ENCODE peak calls at places on chromosome 6, in four cellular contexts. One of them, this sample, is unnamed.

GRCh38 chr6:150451767-150452641 is 83.2 kb downstream of the IYD start:
- DNase-seq in Panc1: no peak
- DNase-seq in foreskin fibroblast: no peak
- DNase-seq in tibial nerve: no peak
- DNase-seq in this sample: no peak

GRCh38 chr6:166757226-166758135 is 130.4 kb upstream of the RPS6KA2 start:
- DNase-seq in Panc1: no peak
- DNase-seq in foreskin fibroblast: peak; percentile 41
- DNase-seq in tibial nerve: no peak
- DNase-seq in this sample: no peak

GRCh38 chr6:11729083-11729482 is 49.5 kb downstream of the ADTRP start:
- DNase-seq in Panc1: no peak
- DNase-seq in foreskin fibroblast: no peak
- DNase-seq in tibial nerve: no peak
- DNase-seq in this sample: no peak

GRCh38 chr6:18091382-18091781 is 31.1 kb downstream of the NHLRC1 start:
- DNase-seq in Panc1: no peak
- DNase-seq in foreskin fibroblast: no peak
- DNase-seq in tibial nerve: no peak
- DNase-seq in this sample: no peak

GRCh38 chr6:162200945-162201692 is 526.4 kb downstream of the PRKN start:
- DNase-seq in Panc1: no peak
- DNase-seq in foreskin fibroblast: no peak
- DNase-seq in tibial nerve: peak; percentile 35
- DNase-seq in this sample: no peak

GRCh38 chr6:68197356-68197755 is 437.7 kb upstream of the ADGRB3 start:
- DNase-seq in Panc1: no peak
- DNase-seq in foreskin fibroblast: peak; percentile 3
- DNase-seq in tibial nerve: no peak
- DNase-seq in this sample: no peak

GRCh38 chr6:140372064-140372463 is 997.6 kb upstream of the CITED2 start:
- DNase-seq in Panc1: no peak
- DNase-seq in foreskin fibroblast: no peak
- DNase-seq in tibial nerve: no peak
- DNase-seq in this sample: no peak

GRCh38 chr6:150664091-150664490 is 64.4 kb downstream of the PLEKHG1 start:
- DNase-seq in Panc1: no peak
- DNase-seq in foreskin fibroblast: no peak
- DNase-seq in tibial nerve: no peak
- DNase-seq in this sample: no peak

GRCh38 chr6:118697554-118697953 is 46.2 kb upstream of the CEP85L start:
- DNase-seq in Panc1: no peak
- DNase-seq in foreskin fibroblast: peak; percentile 41
- DNase-seq in tibial nerve: no peak
- DNase-seq in this sample: no peak

GRCh38 chr6:139801571-139802321 is 427.3 kb upstream of the CITED2 start:
- DNase-seq in Panc1: no peak
- DNase-seq in foreskin fibroblast: peak; percentile 24
- DNase-seq in tibial nerve: no peak
- DNase-seq in this sample: no peak

GRCh38 chr6:33787336-33787953 is 1.5 kb downstream of the LEMD2 start:
- DNase-seq in Panc1: no peak
- DNase-seq in foreskin fibroblast: peak; percentile 45
- DNase-seq in tibial nerve: no peak
- DNase-seq in this sample: no peak

GRCh38 chr6:154969796-154970195 is 25.3 kb upstream of the TIAM2 start:
- DNase-seq in Panc1: no peak
- DNase-seq in foreskin fibroblast: peak; percentile 7
- DNase-seq in tibial nerve: no peak
- DNase-seq in this sample: peak; percentile 17

GRCh38 chr6:154980273-154981070 is 14.6 kb upstream of the TIAM2 start:
- DNase-seq in Panc1: no peak
- DNase-seq in foreskin fibroblast: no peak
- DNase-seq in tibial nerve: no peak
- DNase-seq in this sample: no peak

GRCh38 chr6:154974485-154975149 is 20.5 kb upstream of the TIAM2 start:
- DNase-seq in Panc1: no peak
- DNase-seq in foreskin fibroblast: no peak
- DNase-seq in tibial nerve: no peak
- DNase-seq in this sample: no peak
- TF ChIP-seq CTCF in Panc1: no peak
- TF ChIP-seq CTCF in foreskin fibroblast: no peak
- TF ChIP-seq CTCF in tibial nerve: no peak
- TF ChIP-seq CTCF in this sample: no peak

DNA sequence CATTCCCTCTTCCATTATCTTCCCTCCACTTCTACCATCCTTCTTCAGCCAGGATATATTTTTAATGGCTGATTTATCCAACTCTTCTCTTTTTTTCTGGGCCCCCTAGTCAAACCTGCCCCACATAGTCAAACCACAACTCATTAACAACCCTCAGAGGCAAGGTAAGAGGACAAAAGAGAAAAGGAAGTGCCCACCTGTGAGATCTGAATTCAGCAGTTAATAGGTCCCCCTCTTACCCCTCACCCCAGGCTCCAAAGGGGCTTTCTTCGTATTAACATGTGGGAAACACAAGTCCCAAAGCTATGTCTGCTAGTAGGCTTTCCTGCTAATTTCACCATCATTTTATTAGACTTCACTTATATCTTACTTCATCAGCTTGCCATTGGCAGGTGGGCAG is 44.1 kb upstream of the TSPYL1 start:
- DNase-seq in Panc1: no peak
- DNase-seq in foreskin fibroblast: no peak
- DNase-seq in tibial nerve: no peak
- DNase-seq in this sample: no peak
- H3K4me3 ChIP-seq in Panc1: no peak overlapping the region
- H3K4me3 ChIP-seq in foreskin fibroblast: no peak overlapping the region
- H3K4me3 ChIP-seq in tibial nerve: no peak overlapping the region
- H3K4me3 ChIP-seq in this sample: no peak overlapping the region

DNA sequence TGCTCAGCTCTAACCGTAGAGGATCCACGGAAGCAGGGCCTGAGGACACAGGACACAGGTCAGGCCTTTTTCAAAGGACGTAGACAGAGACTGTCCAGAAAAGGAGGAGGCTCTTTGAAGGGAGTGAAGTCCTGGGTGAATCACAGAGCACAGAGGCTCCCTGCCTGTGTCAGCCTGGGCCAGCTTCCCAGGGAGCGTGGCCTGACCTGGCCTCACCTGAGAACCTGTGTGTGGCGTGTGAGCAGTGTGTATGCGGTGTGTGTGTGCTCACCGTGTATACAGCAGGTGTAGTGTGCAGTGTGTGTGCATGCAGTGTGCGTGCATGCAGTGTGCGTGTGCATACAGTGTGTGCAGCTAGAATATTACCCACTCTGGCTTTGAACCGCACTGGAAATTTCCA is 56.0 kb upstream of the FNDC1 start:
- DNase-seq in Panc1: no peak
- DNase-seq in foreskin fibroblast: no peak
- DNase-seq in tibial nerve: no peak
- DNase-seq in this sample: no peak
- TF ChIP-seq CTCF in Panc1: no peak
- TF ChIP-seq CTCF in foreskin fibroblast: no peak
- TF ChIP-seq CTCF in tibial nerve: no peak
- TF ChIP-seq CTCF in this sample: no peak

DNA sequence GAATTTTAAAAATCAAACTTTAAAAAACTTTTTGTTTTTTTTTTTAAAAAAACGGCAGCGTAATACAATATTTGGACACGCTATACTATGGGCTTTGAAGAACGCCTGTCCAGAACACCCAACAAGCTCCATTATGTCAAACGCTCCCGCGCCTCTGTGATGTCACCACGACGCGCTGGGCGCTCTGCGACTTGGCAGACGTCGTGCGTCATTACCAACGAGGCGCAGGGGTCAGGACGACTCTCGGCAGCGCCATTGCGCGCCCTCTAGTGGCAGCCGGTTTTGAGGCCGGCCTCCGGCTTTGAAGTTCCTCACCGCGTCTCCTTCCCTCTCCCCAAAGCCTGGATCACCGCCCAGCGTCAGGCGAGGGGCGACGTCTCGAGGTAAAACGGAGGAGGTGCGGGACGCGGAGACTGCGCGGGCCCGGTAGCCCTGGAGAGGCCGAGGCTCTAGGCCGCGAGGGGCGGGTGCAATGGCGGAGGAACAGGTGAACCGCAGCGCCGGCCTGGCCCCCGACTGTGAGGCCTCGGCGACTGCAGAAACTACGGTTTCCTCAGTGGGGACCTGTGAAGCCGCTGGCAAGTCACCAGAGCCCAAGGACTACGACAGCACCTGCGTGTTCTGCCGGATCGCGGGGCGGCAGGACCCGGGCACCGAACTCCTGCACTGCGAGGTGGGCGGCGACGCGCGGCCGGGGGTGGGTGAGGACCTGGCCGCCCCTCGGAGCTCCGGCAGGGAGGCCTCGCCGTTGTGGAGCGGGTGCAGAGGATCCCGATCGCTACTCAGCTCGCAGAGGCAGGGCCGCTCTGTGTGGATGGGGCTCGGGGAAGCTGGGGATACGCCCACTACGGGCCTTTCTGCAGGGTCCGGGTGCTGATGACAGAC is at the start of gene HINT3:
- DNase-seq in Panc1: peak; percentile 92
- DNase-seq in foreskin fibroblast: peak; percentile 97
- DNase-seq in tibial nerve: peak; percentile 97
- DNase-seq in this sample: peak; percentile 79
- H3K4me3 ChIP-seq in Panc1: peak within 1 kb of the TSS; percentile 87
- H3K4me3 ChIP-seq in foreskin fibroblast: peak within 1 kb of the TSS; percentile 86
- H3K4me3 ChIP-seq in tibial nerve: peak within 1 kb of the TSS; percentile 90
- H3K4me3 ChIP-seq in this sample: peak within 1 kb of the TSS; percentile 91

GRCh38 chr6:109093732-109094131 is 914 bp downstream of the SESN1 start:
- DNase-seq in Panc1: no peak
- DNase-seq in foreskin fibroblast: no peak
- DNase-seq in tibial nerve: no peak
- DNase-seq in this sample: no peak

GRCh38 chr6:109096198-109096597 is 891 bp downstream of the CEP57L1 start:
- DNase-seq in Panc1: no peak
- DNase-seq in foreskin fibroblast: no peak
- DNase-seq in tibial nerve: no peak
- DNase-seq in this sample: no peak

GRCh38 chr6:109095821-109096084 is 446 bp downstream of the CEP57L1 start:
- DNase-seq in Panc1: no peak
- DNase-seq in foreskin fibroblast: no peak
- DNase-seq in tibial nerve: no peak
- DNase-seq in this sample: no peak

GRCh38 chr6:109094351-109095035 is at the start of gene SESN1:
- DNase-seq in Panc1: peak; percentile 46
- DNase-seq in foreskin fibroblast: peak; percentile 97
- DNase-seq in tibial nerve: peak; percentile 90
- DNase-seq in this sample: no peak

GRCh38 chr6:109095036-109095820 is at the start of gene CEP57L1:
- DNase-seq in Panc1: peak; percentile 98
- DNase-seq in foreskin fibroblast: peak; percentile 94
- DNase-seq in tibial nerve: peak; percentile 95
- DNase-seq in this sample: peak; percentile 85
- TF ChIP-seq CTCF in Panc1: no peak
- TF ChIP-seq CTCF in foreskin fibroblast: no peak
- TF ChIP-seq CTCF in tibial nerve: peak; percentile 7
- TF ChIP-seq CTCF in this sample: no peak

DNA sequence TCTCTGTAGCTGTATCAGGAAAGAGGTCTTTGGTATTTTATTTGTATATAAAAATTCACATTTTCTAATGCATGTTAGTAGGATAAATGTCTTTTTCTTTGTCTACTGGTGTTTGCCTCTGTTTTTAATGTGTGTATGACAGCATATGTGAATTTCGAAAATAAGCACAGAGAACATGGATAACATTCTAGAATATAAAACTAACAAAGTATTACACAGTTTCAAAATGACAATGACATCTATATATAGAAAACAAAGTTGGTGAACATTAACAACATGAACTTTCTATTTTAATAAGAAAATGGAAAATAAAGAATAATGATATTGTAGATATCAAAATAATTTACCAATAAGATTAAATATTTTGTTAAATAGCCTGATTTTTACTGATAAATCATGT is 608.0 kb downstream of the COL12A1 start:
- DNase-seq in Panc1: no peak
- DNase-seq in foreskin fibroblast: no peak
- DNase-seq in tibial nerve: no peak
- DNase-seq in this sample: no peak
- H3K4me3 ChIP-seq in Panc1: no peak overlapping the region
- H3K4me3 ChIP-seq in foreskin fibroblast: no peak overlapping the region
- H3K4me3 ChIP-seq in tibial nerve: no peak overlapping the region
- H3K4me3 ChIP-seq in this sample: no peak overlapping the region

DNA sequence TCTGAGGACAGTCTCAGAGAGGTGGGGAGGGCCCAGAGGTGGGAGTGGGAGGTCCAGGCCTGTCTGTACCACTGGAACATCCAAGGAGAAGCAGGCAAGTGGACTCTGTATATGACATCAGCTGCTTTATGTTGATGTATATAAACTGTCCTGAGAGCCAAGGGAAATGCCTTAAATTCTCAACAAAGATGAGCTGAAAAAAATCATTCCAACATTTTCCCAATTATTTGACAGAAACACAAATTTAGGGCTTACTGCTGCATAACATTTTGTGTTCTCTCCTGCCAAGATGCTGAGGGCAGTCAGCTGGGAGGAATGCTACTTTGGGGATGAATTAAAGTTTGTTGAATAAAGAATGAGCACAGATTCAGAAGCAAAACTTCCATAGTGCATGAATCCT is 52.8 kb downstream of the FOXC1 start:
- DNase-seq in Panc1: no peak
- DNase-seq in foreskin fibroblast: peak; percentile 8
- DNase-seq in tibial nerve: no peak
- DNase-seq in this sample: peak; percentile 78
- TF ChIP-seq CTCF in Panc1: no peak
- TF ChIP-seq CTCF in foreskin fibroblast: no peak
- TF ChIP-seq CTCF in tibial nerve: no peak
- TF ChIP-seq CTCF in this sample: no peak

DNA sequence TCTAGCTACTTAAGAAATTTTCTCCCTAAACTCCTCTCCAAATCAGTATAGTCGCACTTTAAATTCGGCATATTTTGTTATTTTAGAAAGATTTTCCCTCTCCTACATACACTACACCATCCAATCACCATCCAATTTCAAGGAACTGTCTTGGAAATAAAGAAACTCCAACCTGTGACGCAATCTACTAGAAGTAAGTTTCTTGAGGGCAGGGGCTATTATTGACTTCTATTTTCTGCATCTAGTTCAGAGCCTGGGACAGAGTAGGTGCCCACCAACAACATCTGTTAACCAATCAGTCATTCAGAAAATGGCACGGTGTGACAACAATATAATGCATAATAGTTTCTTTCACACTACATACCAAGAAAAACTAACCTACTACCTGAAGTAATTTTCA is 3.6 kb downstream of the ATG5 start:
- DNase-seq in Panc1: no peak
- DNase-seq in foreskin fibroblast: no peak
- DNase-seq in tibial nerve: no peak
- DNase-seq in this sample: no peak
- H3K4me3 ChIP-seq in Panc1: no peak overlapping the region
- H3K4me3 ChIP-seq in foreskin fibroblast: no peak overlapping the region
- H3K4me3 ChIP-seq in tibial nerve: no peak overlapping the region
- H3K4me3 ChIP-seq in this sample: no peak overlapping the region